ENCODE peak calls at places on chromosomes 4 and X, in ten cellular contexts. P, O, C, Y, N, V, U, S, H and E are unnamed samples.

GRCh38 chrX:48761674-48762471 is at the start of gene GLOD5:
- DNase-seq in O (no peak), U (no peak), N (no peak), V (no peak), S (no peak), C (no peak), Y (no peak), H (peak; percentile 2), P (peak; percentile 10), E (peak; percentile 34)

GRCh38 chr4:138689182-138689546 is 326.4 kb upstream of the NOCT start:
- DNase-seq in H (no peak), Y (no peak), O (no peak), S (no peak), N (no peak), V (no peak), C (no peak), P (no peak), U (no peak), E (no peak)

GRCh38 chr4:53507671-53508286 is 83.5 kb downstream of the LNX1 start:
- DNase-seq in P (peak; percentile 98), O (no peak), N (peak; percentile 88), H (peak; percentile 98), V (peak; percentile 98), U (no peak), Y (peak; percentile 95), S (peak; percentile 74), C (peak; percentile 72), E (peak; percentile 91)

GRCh38 chrX:13885591-13885990 is 68.7 kb upstream of the GPM6B start:
- DNase-seq in S (no peak), P (no peak), V (no peak), H (peak; percentile 83), N (no peak), C (no peak), O (no peak), U (no peak), Y (no peak), E (no peak)

GRCh38 chr4:180766903-180767302 is 1476.3 kb upstream of the TENM3 start:
- DNase-seq in Y (no peak), S (no peak), V (no peak), H (peak; percentile 21), O (no peak), N (no peak), P (no peak), U (no peak), C (no peak), E (no peak)

GRCh38 chr4:167021545-167022155 is 212.6 kb downstream of the SPOCK3 start:
- DNase-seq in H (peak; percentile 39), Y (peak; percentile 78), S (peak; percentile 54), N (peak; percentile 68), O (peak; percentile 64), V (peak; percentile 81), C (peak; percentile 32), P (peak; percentile 80), U (peak; percentile 29), E (peak; percentile 81)

GRCh38 chrX:150155396-150156048 is 207.6 kb upstream of the MAMLD1 start:
- DNase-seq in Y (peak; percentile 40), O (no peak), N (no peak), U (no peak), H (peak; percentile 57), S (peak; percentile 24), V (peak; percentile 71), P (peak; percentile 63), C (no peak), E (peak; percentile 34)

GRCh38 chr4:94650690-94651089 is 107.1 kb upstream of the BMPR1B start:
- DNase-seq in N (no peak), P (peak; percentile 36), H (peak; percentile 12), O (no peak), V (peak; percentile 10), C (no peak), U (no peak), Y (no peak), S (no peak), E (peak; percentile 43)

GRCh38 chr4:107808572-107808971 is 16.2 kb upstream of the SGMS2 start:
- DNase-seq in N (no peak), S (no peak), H (no peak), U (no peak), Y (no peak), C (no peak), P (no peak), V (no peak), O (no peak), E (no peak)

GRCh38 chr4:105210901-105211300 is 64.2 kb downstream of the TET2 start:
- DNase-seq in C (no peak), P (no peak), N (no peak), V (no peak), H (no peak), S (no peak), U (no peak), O (no peak), Y (no peak), E (no peak)

GRCh38 chrX:46683023-46683422 is 75.9 kb downstream of the SLC9A7 start:
- DNase-seq in O (no peak), C (no peak), U (no peak), P (no peak), V (peak; percentile 39), H (peak; percentile 35), Y (no peak), S (no peak), N (no peak), E (peak; percentile 36)

GRCh38 chr4:138090145-138090917 is 151.8 kb downstream of the SLC7A11 start:
- DNase-seq in Y (peak; percentile 87), C (peak; percentile 31), U (peak; percentile 42), O (no peak), N (no peak), V (peak; percentile 91), H (peak; percentile 65), P (peak; percentile 88), S (peak; percentile 14), E (peak; percentile 88)

GRCh38 chr4:3834921-3835521 is 68.8 kb downstream of the ADRA2C start:
- DNase-seq in C (no peak), S (no peak), U (no peak), V (no peak), O (no peak), H (no peak), Y (no peak), P (no peak), N (no peak), E (no peak)

GRCh38 chr4:152805818-152806217 is 26.1 kb downstream of the ARFIP1 start:
- DNase-seq in H (no peak), U (no peak), P (no peak), V (no peak), C (no peak), N (no peak), S (no peak), Y (no peak), O (no peak), E (no peak)
- TF ChIP-seq CTCF in H (no peak), U (no peak), P (no peak), V (no peak), C (no peak), N (no peak), S (no peak), Y (no peak), O (no peak), E (no peak)

GRCh38 chrX:18758166-18758932 is 50.9 kb downstream of the PPEF1 start:
- DNase-seq in N (no peak), V (no peak), O (no peak), P (no peak), C (no peak), U (no peak), S (no peak), Y (no peak), H (no peak), E (no peak)

GRCh38 chrX:18753603-18754002 is 46.2 kb downstream of the PPEF1 start:
- DNase-seq in P (no peak), H (no peak), N (no peak), O (no peak), C (no peak), U (no peak), S (no peak), V (no peak), Y (no peak), E (peak; percentile 3)

DNA sequence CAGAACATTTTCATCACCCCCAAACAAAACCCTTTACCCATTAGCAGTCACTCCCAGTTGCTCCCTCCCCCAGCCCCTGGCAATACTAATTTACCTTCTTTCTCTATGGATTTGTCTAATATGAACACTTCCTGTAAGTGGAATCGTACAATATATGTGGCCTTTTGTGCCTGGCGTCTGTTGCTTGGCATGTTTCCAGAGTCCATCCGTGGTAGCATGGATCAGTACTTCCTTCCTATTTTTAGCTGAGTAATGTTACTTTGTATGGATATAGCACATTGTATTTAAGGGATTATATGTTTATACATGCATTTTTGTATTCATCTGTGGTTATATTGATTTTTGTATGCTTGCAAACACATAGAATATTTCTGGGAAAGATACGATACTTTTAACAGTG is 48.2 kb downstream of the PPEF1 start:
- DNase-seq in U (no peak), V (no peak), N (no peak), O (no peak), Y (no peak), S (no peak), P (peak; percentile 1), C (no peak), H (no peak), E (peak; percentile 2)
- H3K4me3 ChIP-seq in U (no peak overlapping the region), V (no peak overlapping the region), N (no peak overlapping the region), O (no peak overlapping the region), Y (no peak overlapping the region), S (no peak overlapping the region), P (no peak overlapping the region), C (no peak overlapping the region), H (no peak overlapping the region), E (no peak overlapping the region)

GRCh38 chr4:31045724-31046318 is 325.7 kb downstream of the PCDH7 start:
- DNase-seq in V (peak; percentile 57), Y (peak; percentile 45), S (no peak), O (no peak), U (no peak), C (no peak), P (peak; percentile 33), H (peak; percentile 15), N (no peak), E (peak; percentile 62)
- TF ChIP-seq CTCF in V (peak; percentile 41), Y (peak; percentile 57), S (peak; percentile 37), O (no peak), U (no peak), C (no peak), P (peak; percentile 54), H (no peak), N (no peak), E (peak; percentile 66)

GRCh38 chrX:30893206-30893605 is 4.2 kb upstream of the TAB3 start:
- DNase-seq in V (peak; percentile 16), U (no peak), N (no peak), C (no peak), Y (peak; percentile 25), P (no peak), H (peak; percentile 69), O (no peak), S (no peak), E (peak; percentile 34)
- H3K4me3 ChIP-seq in V (no peak overlapping the region), U (no peak overlapping the region), N (no peak overlapping the region), C (no peak overlapping the region), Y (no peak overlapping the region), P (no peak overlapping the region), H (no peak overlapping the region), O (no peak overlapping the region), S (no peak overlapping the region), E (no peak overlapping the region)

DNA sequence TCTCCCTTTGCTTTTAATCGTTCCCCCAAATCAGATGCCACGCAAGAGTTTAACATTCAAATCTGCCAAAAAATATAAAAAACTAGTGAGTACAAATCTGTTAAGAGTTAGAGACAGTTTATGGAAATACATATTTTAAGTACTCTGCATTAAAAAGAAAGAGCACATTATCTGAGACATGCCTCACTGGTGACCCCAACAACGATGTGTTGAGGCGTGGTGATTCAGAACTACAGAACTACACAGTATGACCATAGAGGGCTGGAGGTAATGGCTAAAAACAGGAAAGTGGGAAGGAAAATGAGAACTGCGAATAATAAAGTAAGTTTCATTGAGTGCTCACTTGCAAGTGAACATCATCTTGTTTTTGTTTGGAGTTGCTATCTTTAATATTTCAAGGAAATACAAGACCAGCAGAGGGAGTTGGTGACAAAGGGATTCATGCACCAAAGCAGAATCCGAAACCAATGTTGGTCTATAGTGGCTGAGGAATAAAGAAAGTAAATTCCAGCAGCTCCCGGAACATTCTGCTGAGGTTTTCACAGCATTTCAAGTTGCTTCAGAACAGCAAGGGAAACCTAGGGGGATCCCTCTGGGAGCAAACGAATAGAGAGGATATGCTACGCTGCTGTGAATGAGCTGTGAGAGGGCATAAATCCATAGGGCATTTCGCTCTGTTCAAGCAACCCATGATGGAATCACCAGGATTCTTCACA is 92.2 kb downstream of the DCHS2 start:
- DNase-seq in P (peak; percentile 23), H (no peak), O (no peak), N (no peak), V (peak; percentile 38), Y (peak; percentile 40), C (no peak), U (peak; percentile 26), S (no peak), E (peak; percentile 68)
- TF ChIP-seq CTCF in P (peak; percentile 22), H (peak; percentile 36), O (no peak), N (no peak), V (peak; percentile 30), Y (peak; percentile 19), C (no peak), U (peak; percentile 67), S (peak; percentile 36), E (peak; percentile 60)